ENCODE peak calls at places on chromosomes 1 and 21, in six cellular contexts. B is HFFc6; H is AG04450; P is left colon; L is stimulated activated CD4-positive, alpha-beta T cell treated with anti-CD3 and anti-CD28 coated beads, Interleukin-1b, Interleukin-23, amount 100 ng/mL, for 1 hour; T is left cardiac atrium. F is an unnamed sample.

GRCh38 chr1:94720091-94720793 is 99.9 kb upstream of the SLC44A3 start:
- DNase-seq in B (no peak), H (no peak), P (no peak), L (no peak), T (no peak), F (peak)

GRCh38 chr1:163124812-163125211 is 55.7 kb downstream of the RGS4 start:
- DNase-seq in B (no peak), H (no peak), P (no peak), L (no peak), T (no peak), F (no peak)

GRCh38 chr1:181676269-181676668 is 193.0 kb downstream of the CACNA1E start:
- DNase-seq in B (no peak), H (no peak), P (no peak), L (no peak), T (no peak), F (no peak)

GRCh38 chr1:158794247-158794646 is 13.2 kb upstream of the OR6N2 start:
- DNase-seq in B (no peak), H (no peak), P (no peak), L (no peak), T (no peak), F (no peak)

GRCh38 chr21:45768011-45768740 is 124.7 kb downstream of the PCBP3 start:
- DNase-seq in B (no peak), H (no peak), P (no peak), L (no peak), T (no peak), F (no peak)

GRCh38 chr1:147676306-147677085 is 6.2 kb upstream of the ACP6 start:
- DNase-seq in B (peak), H (no peak), P (no peak), L (no peak), T (no peak), F (no peak)

GRCh38 chr21:40660461-40660860 is 186.5 kb downstream of the DSCAM start:
- DNase-seq in B (peak), H (no peak), P (no peak), L (no peak), T (no peak), F (no peak)

GRCh38 chr1:169989246-169989645 is 85.2 kb downstream of the KIFAP3 start:
- DNase-seq in B (no peak), H (no peak), P (no peak), L (no peak), T (no peak), F (no peak)

GRCh38 chr1:114033219-114033706 is 54.0 kb downstream of the OLFML3 start:
- DNase-seq in B (no peak), H (no peak), P (no peak), L (no peak), T (no peak), F (no peak)

GRCh38 chr1:201539561-201540404 is 856 bp downstream of the NAV1 start:
- DNase-seq in B (peak), H (no peak), P (no peak), L (no peak), T (peak), F (peak)

GRCh38 chr1:94209425-94209824 is 28.0 kb downstream of the ARHGAP29 start:
- DNase-seq in B (no peak), H (no peak), P (no peak), L (no peak), T (no peak), F (no peak)

GRCh38 chr1:77076759-77077158 is 142.5 kb downstream of the PIGK start:
- DNase-seq in B (no peak), H (no peak), P (no peak), L (no peak), T (no peak), F (no peak)

GRCh38 chr1:10779201-10779600 is 17.2 kb downstream of the CASZ1 start:
- DNase-seq in B (no peak), H (no peak), P (peak), L (no peak), T (no peak), F (no peak)

GRCh38 chr1:19397217-19397945 is 85.3 kb downstream of the SLC66A1 start:
- DNase-seq in B (no peak), H (no peak), P (no peak), L (no peak), T (no peak), F (no peak)

GRCh38 chr1:24567792-24568388 is 12.0 kb downstream of the NCMAP start:
- DNase-seq in B (no peak), H (no peak), P (peak), L (no peak), T (no peak), F (no peak)

GRCh38 chr1:156276966-156277381 is 5.7 kb downstream of the SMG5 start:
- DNase-seq in B (no peak), H (no peak), P (no peak), L (no peak), T (no peak), F (peak)

GRCh38 chr21:22890656-22891055 is 1892.4 kb downstream of the NCAM2 start:
- DNase-seq in B (no peak), H (no peak), P (no peak), L (no peak), T (no peak), F (no peak)

GRCh38 chr1:64965239-64966157 is 851 bp downstream of the JAK1 start:
- DNase-seq in B (peak), H (peak), P (peak), L (peak), T (peak), F (peak)

GRCh38 chr1:16986596-16987361 is 6.4 kb upstream of the MFAP2 start:
- DNase-seq in B (no peak), H (no peak), P (no peak), L (no peak), T (no peak), F (no peak)

GRCh38 chr1:220371324-220371723 is 99.1 kb upstream of the RAB3GAP2 start:
- DNase-seq in B (no peak), H (no peak), P (no peak), L (no peak), T (no peak), F (no peak)

GRCh38 chr1:235818632-235819136 is 48.0 kb downstream of the LYST start:
- DNase-seq in B (no peak), H (no peak), P (no peak), L (no peak), T (no peak), F (no peak)

GRCh38 chr1:25561426-25562100 is 18.2 kb downstream of the LDLRAP1 start:
- DNase-seq in B (no peak), H (no peak), P (no peak), L (no peak), T (no peak), F (no peak)

GRCh38 chr1:29285771-29286170 is 49.4 kb downstream of the PTPRU start:
- DNase-seq in B (no peak), H (no peak), P (no peak), L (no peak), T (no peak), F (no peak)

GRCh38 chr1:52967666-52968065 is 40.6 kb downstream of the SCP2 start:
- DNase-seq in B (no peak), H (no peak), P (no peak), L (no peak), T (no peak), F (no peak)

GRCh38 chr21:15631342-15631741 is 98.4 kb upstream of the USP25 start:
- DNase-seq in B (peak), H (peak), P (no peak), L (no peak), T (no peak), F (no peak)

GRCh38 chr1:198101716-198102453 is 54.9 kb upstream of the NEK7 start:
- DNase-seq in B (peak), H (no peak), P (no peak), L (no peak), T (no peak), F (no peak)

GRCh38 chr1:190634134-190634533 is 156.5 kb upstream of the BRINP3 start:
- DNase-seq in B (no peak), H (no peak), P (no peak), L (no peak), T (no peak), F (no peak)

GRCh38 chr1:35595684-35596083 is 22.6 kb downstream of the TFAP2E start:
- DNase-seq in B (no peak), H (no peak), P (no peak), L (no peak), T (no peak), F (peak)

GRCh38 chr1:6686294-6686693 is 15.3 kb downstream of the DNAJC11 start:
- DNase-seq in B (peak), H (no peak), P (no peak), L (no peak), T (peak), F (no peak)